ENCODE peak calls at places on chromosomes 13 and 19, in four cellular contexts. One of them, this sample, is unnamed.

GRCh38 chr13:23469901-23470525 is 36.5 kb upstream of the SACS start:
- DNase-seq in A549: peak; percentile 6
- DNase-seq in transverse colon: no peak
- DNase-seq in SK-N-SH: no peak
- DNase-seq in this sample: no peak

GRCh38 chr13:99064624-99065249 is 86.9 kb upstream of the DOCK9 start:
- DNase-seq in A549: no peak
- DNase-seq in transverse colon: no peak
- DNase-seq in SK-N-SH: no peak
- DNase-seq in this sample: no peak

GRCh38 chr19:3944018-3944721 is 11.3 kb downstream of the NMRK2 start:
- DNase-seq in A549: no peak
- DNase-seq in transverse colon: no peak
- DNase-seq in SK-N-SH: no peak
- DNase-seq in this sample: no peak

GRCh38 chr13:50401721-50402510 is 386.7 kb downstream of the KCNRG start:
- DNase-seq in A549: no peak
- DNase-seq in transverse colon: no peak
- DNase-seq in SK-N-SH: no peak
- DNase-seq in this sample: no peak

GRCh38 chr19:16206046-16206605 is 8.4 kb downstream of the AP1M1 start:
- DNase-seq in A549: no peak
- DNase-seq in transverse colon: no peak
- DNase-seq in SK-N-SH: no peak
- DNase-seq in this sample: no peak

GRCh38 chr13:55761986-55762385 is 1378.7 kb upstream of the PRR20A start:
- DNase-seq in A549: no peak
- DNase-seq in transverse colon: no peak
- DNase-seq in SK-N-SH: no peak
- DNase-seq in this sample: no peak

GRCh38 chr19:9205506-9206113 is 13.8 kb downstream of the OR7D4 start:
- DNase-seq in A549: peak; percentile 32
- DNase-seq in transverse colon: peak; percentile 72
- DNase-seq in SK-N-SH: peak; percentile 55
- DNase-seq in this sample: peak; percentile 56

GRCh38 chr13:44364019-44364418 is 9.6 kb upstream of the SERP2 start:
- DNase-seq in A549: no peak
- DNase-seq in transverse colon: no peak
- DNase-seq in SK-N-SH: no peak
- DNase-seq in this sample: no peak

GRCh38 chr19:1613808-1614570 is 8.7 kb upstream of the UQCR11 start:
- DNase-seq in A549: no peak
- DNase-seq in transverse colon: no peak
- DNase-seq in SK-N-SH: no peak
- DNase-seq in this sample: no peak

GRCh38 chr19:47681936-47682335 is 31.3 kb upstream of the EHD2 start:
- DNase-seq in A549: no peak
- DNase-seq in transverse colon: no peak
- DNase-seq in SK-N-SH: peak; percentile 24
- DNase-seq in this sample: no peak

GRCh38 chr13:33577037-33577436 is 240.9 kb upstream of the RFC3 start:
- DNase-seq in A549: no peak
- DNase-seq in transverse colon: no peak
- DNase-seq in SK-N-SH: no peak
- DNase-seq in this sample: no peak

GRCh38 chr13:75319244-75319643 is 162.7 kb downstream of the TBC1D4 start:
- DNase-seq in A549: no peak
- DNase-seq in transverse colon: no peak
- DNase-seq in SK-N-SH: no peak
- DNase-seq in this sample: no peak

GRCh38 chr13:91764527-91764926 is 366.1 kb downstream of the GPC5 start:
- DNase-seq in A549: no peak
- DNase-seq in transverse colon: no peak
- DNase-seq in SK-N-SH: no peak
- DNase-seq in this sample: no peak

GRCh38 chr13:29803221-29803620 is 47.2 kb downstream of the UBL3 start:
- DNase-seq in A549: no peak
- DNase-seq in transverse colon: no peak
- DNase-seq in SK-N-SH: no peak
- DNase-seq in this sample: no peak

GRCh38 chr13:29800687-29801086 is 49.7 kb downstream of the UBL3 start:
- DNase-seq in A549: no peak
- DNase-seq in transverse colon: no peak
- DNase-seq in SK-N-SH: no peak
- DNase-seq in this sample: no peak

GRCh38 chr13:29801737-29802305 is 48.6 kb downstream of the UBL3 start:
- DNase-seq in A549: no peak
- DNase-seq in transverse colon: no peak
- DNase-seq in SK-N-SH: no peak
- DNase-seq in this sample: no peak

GRCh38 chr13:29801102-29801501 is 49.3 kb downstream of the UBL3 start:
- DNase-seq in A549: no peak
- DNase-seq in transverse colon: no peak
- DNase-seq in SK-N-SH: no peak
- DNase-seq in this sample: no peak

DNA sequence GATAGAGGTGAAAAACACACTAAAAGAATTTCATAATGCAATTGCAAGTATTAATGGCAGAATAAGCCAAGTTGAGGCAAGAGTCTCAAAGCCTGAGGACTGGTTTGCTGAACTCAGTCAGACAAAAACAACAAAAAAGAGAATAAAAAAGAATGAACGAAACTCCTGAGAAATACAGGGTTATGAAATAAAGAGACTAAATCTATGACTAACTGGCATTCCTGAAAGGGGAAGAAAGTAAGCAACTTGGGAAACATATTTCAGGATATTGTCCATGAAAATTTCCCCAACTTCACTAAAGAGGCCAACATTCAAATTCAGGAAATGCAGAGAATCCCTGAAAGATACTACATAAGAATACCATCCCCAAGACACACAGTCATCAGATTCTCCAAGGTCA is 47.8 kb downstream of the UBL3 start:
- DNase-seq in A549: no peak
- DNase-seq in transverse colon: no peak
- DNase-seq in SK-N-SH: no peak
- DNase-seq in this sample: no peak
- H3K4me1 ChIP-seq in A549: no peaks in the 10 kb centered on the region
- H3K4me1 ChIP-seq in transverse colon: peaks cover 23% of the 10 kb centered on the region
- H3K4me1 ChIP-seq in SK-N-SH: peaks cover 2% of the 10 kb centered on the region
- H3K4me1 ChIP-seq in this sample: peaks cover 2% of the 10 kb centered on the region

DNA sequence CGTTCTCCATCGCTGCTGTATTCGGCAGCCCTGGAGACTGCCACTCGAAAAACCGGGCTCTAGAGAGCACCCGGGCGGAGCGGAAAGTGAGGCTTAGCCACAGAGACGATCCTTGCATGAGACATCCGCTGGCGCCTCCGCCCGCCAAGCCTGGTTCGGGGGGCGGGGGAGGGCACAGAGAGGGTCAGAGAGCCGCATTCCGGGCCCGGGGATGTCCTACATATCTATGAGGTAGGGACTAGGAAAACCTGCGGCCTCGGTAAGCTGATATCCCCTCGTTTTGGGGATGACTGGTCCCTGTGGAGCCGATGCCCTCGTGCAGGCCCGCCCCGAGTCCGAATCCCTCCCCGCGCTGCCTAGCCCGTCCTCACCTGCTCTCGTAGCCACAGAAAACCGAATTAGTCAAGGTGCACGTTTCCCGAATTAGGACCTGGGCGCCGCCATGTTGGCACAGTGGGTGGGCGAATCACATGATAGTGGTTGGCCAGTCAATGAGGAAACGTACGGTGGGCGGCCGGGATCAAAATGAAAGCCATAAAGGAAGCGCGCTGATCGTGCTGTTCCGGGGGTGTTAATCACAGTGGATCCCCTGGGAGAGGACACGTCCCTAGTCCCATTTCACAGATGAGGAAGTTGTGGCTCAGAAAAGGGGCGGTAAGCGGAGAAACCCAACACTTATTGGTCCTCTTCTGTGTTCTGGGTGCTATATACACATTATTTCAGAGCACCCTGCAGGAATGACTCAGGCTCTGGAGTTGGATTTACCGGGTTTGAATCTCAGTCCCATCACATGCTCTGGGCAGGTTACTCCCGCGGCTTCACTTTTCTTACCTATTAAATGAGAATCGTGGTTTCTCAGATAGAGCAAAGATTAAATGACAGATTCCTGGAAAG is at the start of gene TRMT1:
- DNase-seq in A549: peak; percentile 93
- DNase-seq in transverse colon: peak; percentile 95
- DNase-seq in SK-N-SH: peak; percentile 94
- DNase-seq in this sample: peak; percentile 91
- TF ChIP-seq EP300 in A549: no peak
- TF ChIP-seq EP300 in transverse colon: peak; percentile 48
- TF ChIP-seq EP300 in SK-N-SH: no peak
- TF ChIP-seq EP300 in this sample: no peak

DNA sequence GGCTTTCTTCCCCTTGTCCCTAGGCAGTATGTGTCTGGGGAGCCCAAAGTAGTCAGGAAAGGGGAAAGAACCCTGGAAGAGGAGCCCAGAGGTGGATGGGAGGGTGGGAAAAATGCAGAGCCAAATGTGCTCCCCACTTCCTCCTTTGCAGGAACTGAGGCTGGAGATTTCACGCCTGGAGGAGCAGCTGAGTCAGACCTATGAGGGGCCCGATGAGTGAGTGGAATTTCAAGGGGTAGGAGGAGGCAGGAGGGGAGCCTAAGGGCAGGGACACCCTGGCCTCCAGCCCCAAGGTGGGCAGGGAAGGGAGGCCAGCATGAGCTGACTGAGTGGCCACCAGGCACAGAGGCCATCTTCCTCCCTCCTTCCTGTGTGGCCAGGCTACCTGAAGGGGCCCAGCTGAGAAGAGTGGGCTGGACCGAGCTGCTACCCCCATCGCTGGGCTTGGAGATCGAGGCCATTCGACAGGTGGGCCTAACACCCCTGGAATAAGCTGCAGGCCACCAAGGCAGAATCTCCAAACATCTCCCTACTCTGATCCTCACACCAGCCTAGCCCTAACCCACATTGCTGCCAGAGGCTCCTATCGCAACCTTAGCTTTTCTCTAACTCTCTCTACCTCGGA is 14.3 kb downstream of the PTH2 start:
- DNase-seq in A549: no peak
- DNase-seq in transverse colon: no peak
- DNase-seq in SK-N-SH: no peak
- DNase-seq in this sample: no peak
- H3K4me3 ChIP-seq in A549: no peak overlapping the region
- H3K4me3 ChIP-seq in transverse colon: no peak overlapping the region
- H3K4me3 ChIP-seq in SK-N-SH: no peak overlapping the region
- H3K4me3 ChIP-seq in this sample: no peak overlapping the region

GRCh38 chr19:43468354-43469159 is 3.1 kb upstream of the LYPD3 start:
- DNase-seq in A549: no peak
- DNase-seq in transverse colon: no peak
- DNase-seq in SK-N-SH: no peak
- DNase-seq in this sample: no peak

GRCh38 chr19:43471091-43471490 is 5.7 kb upstream of the LYPD3 start:
- DNase-seq in A549: no peak
- DNase-seq in transverse colon: no peak
- DNase-seq in SK-N-SH: no peak
- DNase-seq in this sample: no peak

GRCh38 chr19:43469160-43469480 is 3.7 kb upstream of the LYPD3 start:
- DNase-seq in A549: no peak
- DNase-seq in transverse colon: no peak
- DNase-seq in SK-N-SH: no peak
- DNase-seq in this sample: no peak

GRCh38 chr19:43467730-43468129 is 2.3 kb upstream of the LYPD3 start:
- DNase-seq in A549: no peak
- DNase-seq in transverse colon: no peak
- DNase-seq in SK-N-SH: no peak
- DNase-seq in this sample: no peak

DNA sequence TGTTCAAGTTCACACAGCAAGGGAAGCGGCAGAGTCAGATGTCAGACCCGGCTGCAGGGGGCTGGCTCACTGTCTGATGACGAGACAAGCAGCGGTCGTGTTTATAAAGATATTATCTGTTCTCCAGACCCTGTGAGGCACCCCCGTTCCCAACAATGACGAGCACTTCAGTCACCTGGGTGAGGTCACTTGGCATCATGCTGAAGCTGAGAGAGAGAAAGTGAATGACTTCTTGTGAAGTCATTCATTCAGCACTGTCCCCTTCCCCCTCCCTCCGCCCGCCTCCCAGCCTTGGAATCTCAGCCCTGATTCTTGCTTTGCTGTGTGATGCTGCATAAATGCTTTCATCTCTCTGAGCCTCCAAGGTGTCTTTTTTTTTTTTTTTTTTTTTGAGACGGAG is 4.9 kb upstream of the LYPD3 start:
- DNase-seq in A549: no peak
- DNase-seq in transverse colon: no peak
- DNase-seq in SK-N-SH: peak; percentile 42
- DNase-seq in this sample: no peak
- H3K4me1 ChIP-seq in A549: peaks cover 11% of the 10 kb centered on the region
- H3K4me1 ChIP-seq in transverse colon: peaks cover 22% of the 10 kb centered on the region
- H3K4me1 ChIP-seq in SK-N-SH: peaks cover 3% of the 10 kb centered on the region
- H3K4me1 ChIP-seq in this sample: no peaks in the 10 kb centered on the region

DNA sequence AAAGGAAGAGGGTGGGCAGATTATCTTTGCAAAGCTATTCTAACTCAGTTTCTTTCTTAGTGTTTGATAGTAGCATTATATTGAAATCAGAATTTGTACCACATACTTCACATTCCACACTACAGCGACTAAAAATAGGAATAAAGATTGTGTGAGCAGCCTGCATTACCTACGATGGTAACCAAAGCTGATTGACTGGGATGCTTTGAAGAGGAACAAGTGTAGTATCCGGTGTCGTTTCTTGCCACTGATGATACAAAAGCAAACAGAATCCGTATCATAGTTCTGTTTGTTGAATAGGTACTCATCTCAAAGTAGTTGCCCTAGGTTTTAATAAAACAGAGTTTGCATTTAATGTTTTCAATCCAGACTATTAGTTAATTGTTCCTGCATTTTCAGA is 51.2 kb downstream of the FLT3 start:
- DNase-seq in A549: no peak
- DNase-seq in transverse colon: no peak
- DNase-seq in SK-N-SH: no peak
- DNase-seq in this sample: no peak
- TF ChIP-seq EP300 in A549: no peak
- TF ChIP-seq EP300 in transverse colon: no peak
- TF ChIP-seq EP300 in SK-N-SH: no peak
- TF ChIP-seq EP300 in this sample: no peak